ENCODE peak calls at places on chromosomes 3 and 15, in six cellular contexts. One of them, this sample, is unnamed.

GRCh38 chr3:20096135-20096685 is 56.0 kb downstream of the KAT2B start:
- DNase-seq in IMR-90: peak
- DNase-seq in neuronal stem cell: no peak
- DNase-seq in mesenchymal stem cell: no peak
- DNase-seq in trophoblast cell: no peak
- DNase-seq in H1: no peak
- DNase-seq in this sample: no peak

GRCh38 chr3:124519844-124520243 is 210.4 kb upstream of the UMPS start:
- DNase-seq in IMR-90: no peak
- DNase-seq in neuronal stem cell: no peak
- DNase-seq in mesenchymal stem cell: no peak
- DNase-seq in trophoblast cell: no peak
- DNase-seq in H1: no peak
- DNase-seq in this sample: no peak

GRCh38 chr15:32778391-32779176 is 60.8 kb downstream of the GREM1 start:
- DNase-seq in IMR-90: no peak
- DNase-seq in neuronal stem cell: no peak
- DNase-seq in mesenchymal stem cell: peak
- DNase-seq in trophoblast cell: no peak
- DNase-seq in H1: no peak
- DNase-seq in this sample: no peak

GRCh38 chr3:58544546-58544945 is 7.6 kb upstream of the ACOX2 start:
- DNase-seq in IMR-90: no peak
- DNase-seq in neuronal stem cell: no peak
- DNase-seq in mesenchymal stem cell: no peak
- DNase-seq in trophoblast cell: no peak
- DNase-seq in H1: no peak
- DNase-seq in this sample: no peak

GRCh38 chr15:70855764-70856163 is 1.8 kb upstream of the LARP6 start:
- DNase-seq in IMR-90: peak
- DNase-seq in neuronal stem cell: no peak
- DNase-seq in mesenchymal stem cell: no peak
- DNase-seq in trophoblast cell: no peak
- DNase-seq in H1: no peak
- DNase-seq in this sample: no peak

GRCh38 chr3:99499235-99499798 is 139.1 kb upstream of the COL8A1 start:
- DNase-seq in IMR-90: peak
- DNase-seq in neuronal stem cell: no peak
- DNase-seq in mesenchymal stem cell: peak
- DNase-seq in trophoblast cell: peak
- DNase-seq in H1: no peak
- DNase-seq in this sample: no peak

GRCh38 chr3:172209333-172210321 is 170.2 kb downstream of the FNDC3B start:
- DNase-seq in IMR-90: no peak
- DNase-seq in neuronal stem cell: no peak
- DNase-seq in mesenchymal stem cell: no peak
- DNase-seq in trophoblast cell: no peak
- DNase-seq in H1: no peak
- DNase-seq in this sample: peak

GRCh38 chr15:68340711-68341671 is 63.4 kb downstream of the FEM1B start:
- DNase-seq in IMR-90: no peak
- DNase-seq in neuronal stem cell: no peak
- DNase-seq in mesenchymal stem cell: peak
- DNase-seq in trophoblast cell: no peak
- DNase-seq in H1: no peak
- DNase-seq in this sample: no peak

GRCh38 chr15:90407871-90408317 is 19.9 kb downstream of the IQGAP1 start:
- DNase-seq in IMR-90: peak
- DNase-seq in neuronal stem cell: no peak
- DNase-seq in mesenchymal stem cell: peak
- DNase-seq in trophoblast cell: no peak
- DNase-seq in H1: no peak
- DNase-seq in this sample: no peak

GRCh38 chr3:132549169-132549568 is 47.9 kb upstream of the ACKR4 start:
- DNase-seq in IMR-90: no peak
- DNase-seq in neuronal stem cell: no peak
- DNase-seq in mesenchymal stem cell: no peak
- DNase-seq in trophoblast cell: no peak
- DNase-seq in H1: no peak
- DNase-seq in this sample: no peak

GRCh38 chr3:132539681-132540080 is 57.4 kb upstream of the ACKR4 start:
- DNase-seq in IMR-90: no peak
- DNase-seq in neuronal stem cell: no peak
- DNase-seq in mesenchymal stem cell: no peak
- DNase-seq in trophoblast cell: no peak
- DNase-seq in H1: no peak
- DNase-seq in this sample: no peak

GRCh38 chr3:132543016-132543739 is 53.9 kb upstream of the ACKR4 start:
- DNase-seq in IMR-90: peak
- DNase-seq in neuronal stem cell: no peak
- DNase-seq in mesenchymal stem cell: peak
- DNase-seq in trophoblast cell: peak
- DNase-seq in H1: no peak
- DNase-seq in this sample: no peak

GRCh38 chr3:132545471-132545870 is 51.6 kb upstream of the ACKR4 start:
- DNase-seq in IMR-90: no peak
- DNase-seq in neuronal stem cell: no peak
- DNase-seq in mesenchymal stem cell: no peak
- DNase-seq in trophoblast cell: no peak
- DNase-seq in H1: no peak
- DNase-seq in this sample: no peak

DNA sequence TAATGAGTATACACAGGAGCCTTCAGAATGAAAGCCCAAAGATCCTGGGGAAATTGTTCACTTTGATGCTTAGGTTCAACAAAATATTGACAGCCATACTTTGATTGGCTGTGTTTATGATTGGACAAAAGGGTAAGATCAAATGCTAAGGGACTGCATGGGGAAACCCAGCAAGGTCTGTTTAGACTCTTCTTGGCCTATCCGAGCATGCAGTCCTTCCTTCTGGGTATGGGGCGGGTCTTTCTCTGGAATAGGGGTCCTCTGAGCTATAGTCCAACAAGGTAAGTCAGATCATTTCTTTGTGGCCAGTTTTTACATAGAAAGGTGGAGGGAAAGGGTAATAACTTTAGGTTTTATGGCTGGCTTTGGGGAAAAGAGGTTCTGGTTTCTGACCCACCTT is 52.9 kb upstream of the ACKR4 start:
- DNase-seq in IMR-90: no peak
- DNase-seq in neuronal stem cell: no peak
- DNase-seq in mesenchymal stem cell: no peak
- DNase-seq in trophoblast cell: no peak
- DNase-seq in H1: no peak
- DNase-seq in this sample: no peak
- H3K27ac ChIP-seq in IMR-90: peak
- H3K27ac ChIP-seq in neuronal stem cell: no peak
- H3K27ac ChIP-seq in mesenchymal stem cell: no peak
- H3K27ac ChIP-seq in trophoblast cell: no peak
- H3K27ac ChIP-seq in H1: no peak
- H3K27ac ChIP-seq in this sample: no peak

DNA sequence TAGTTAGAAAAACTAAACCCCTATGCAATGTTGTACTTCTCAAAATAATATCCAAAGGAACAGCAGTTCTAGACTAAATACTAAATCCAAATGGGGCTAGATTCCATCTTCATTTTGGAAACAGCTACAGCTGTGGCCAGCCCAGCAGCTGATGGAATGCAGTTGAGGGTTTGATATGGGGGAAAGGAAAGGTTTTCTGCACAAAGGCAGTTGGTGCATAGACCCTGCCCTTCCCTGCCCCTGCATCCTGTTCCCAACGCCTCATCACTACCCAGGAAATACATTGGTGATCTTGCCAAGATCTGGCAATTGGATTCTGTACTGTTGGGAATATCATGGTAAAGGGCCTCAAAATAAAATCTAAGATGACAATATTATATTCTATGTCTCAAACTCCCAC is 43.9 kb downstream of the DTWD1 start:
- DNase-seq in IMR-90: no peak
- DNase-seq in neuronal stem cell: no peak
- DNase-seq in mesenchymal stem cell: no peak
- DNase-seq in trophoblast cell: no peak
- DNase-seq in H1: no peak
- DNase-seq in this sample: no peak
- H3K14ac ChIP-seq in IMR-90: no peak
- H3K14ac ChIP-seq in neuronal stem cell: no peak
- H3K14ac ChIP-seq in mesenchymal stem cell: no peak
- H3K14ac ChIP-seq in trophoblast cell: no peak
- H3K14ac ChIP-seq in H1: no peak
- H3K14ac ChIP-seq in this sample: no peak

GRCh38 chr3:63975705-63976104 is 47.6 kb downstream of the PSMD6 start:
- DNase-seq in IMR-90: no peak
- DNase-seq in neuronal stem cell: no peak
- DNase-seq in mesenchymal stem cell: peak
- DNase-seq in trophoblast cell: no peak
- DNase-seq in H1: no peak
- DNase-seq in this sample: no peak
- H3K27ac ChIP-seq in IMR-90: peak
- H3K27ac ChIP-seq in neuronal stem cell: peak
- H3K27ac ChIP-seq in mesenchymal stem cell: no peak
- H3K27ac ChIP-seq in trophoblast cell: no peak
- H3K27ac ChIP-seq in H1: no peak
- H3K27ac ChIP-seq in this sample: no peak

DNA sequence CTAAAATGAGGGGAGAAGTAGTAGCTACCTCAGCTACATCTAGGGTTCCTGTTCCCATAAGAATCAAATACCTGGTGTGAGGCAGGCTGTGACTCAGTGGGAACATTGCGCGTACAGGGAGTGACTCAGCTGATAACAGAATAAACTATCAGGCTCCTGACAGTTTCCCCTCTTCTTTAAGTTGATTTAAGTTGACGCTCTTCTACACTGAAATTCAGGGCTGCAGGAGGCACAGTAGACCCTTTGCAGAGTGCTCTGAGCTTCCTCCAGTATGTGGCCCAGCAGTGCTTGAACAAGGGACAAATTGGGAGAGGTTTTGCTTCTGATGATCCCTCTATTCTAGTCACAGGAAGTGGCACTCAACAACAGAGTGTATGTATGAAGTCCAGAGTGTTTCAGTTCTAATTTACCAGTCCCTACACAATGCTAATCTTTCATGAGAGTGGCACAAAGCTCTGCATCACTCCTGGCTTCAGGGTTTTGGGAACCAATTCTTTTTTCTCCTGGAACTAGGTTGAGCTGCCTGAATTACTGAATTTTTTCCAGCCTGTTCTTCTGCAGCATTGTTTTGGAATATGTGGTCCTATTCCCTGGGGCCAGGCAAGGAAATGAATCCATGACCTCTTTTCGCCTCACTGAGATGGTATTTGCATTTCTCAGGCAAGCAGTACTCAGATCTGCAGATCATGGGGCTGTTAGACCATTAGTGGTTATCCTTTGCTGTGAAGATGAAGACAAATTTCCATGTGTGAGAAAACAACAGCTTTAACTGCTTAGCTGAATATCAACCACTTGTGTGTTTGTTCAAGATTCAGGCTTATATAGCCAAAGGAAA is 25.5 kb upstream of the GPR171 start:
- DNase-seq in IMR-90: peak
- DNase-seq in neuronal stem cell: no peak
- DNase-seq in mesenchymal stem cell: peak
- DNase-seq in trophoblast cell: peak
- DNase-seq in H1: no peak
- DNase-seq in this sample: no peak
- H3K14ac ChIP-seq in IMR-90: peak
- H3K14ac ChIP-seq in neuronal stem cell: no peak
- H3K14ac ChIP-seq in mesenchymal stem cell: no peak
- H3K14ac ChIP-seq in trophoblast cell: no peak
- H3K14ac ChIP-seq in H1: no peak
- H3K14ac ChIP-seq in this sample: no peak

GRCh38 chr3:133547432-133548041 is 25.9 kb upstream of the CDV3 start:
- DNase-seq in IMR-90: peak
- DNase-seq in neuronal stem cell: no peak
- DNase-seq in mesenchymal stem cell: peak
- DNase-seq in trophoblast cell: peak
- DNase-seq in H1: no peak
- DNase-seq in this sample: peak
- H3K27ac ChIP-seq in IMR-90: peak
- H3K27ac ChIP-seq in neuronal stem cell: peak
- H3K27ac ChIP-seq in mesenchymal stem cell: peak
- H3K27ac ChIP-seq in trophoblast cell: peak
- H3K27ac ChIP-seq in H1: no peak
- H3K27ac ChIP-seq in this sample: no peak

DNA sequence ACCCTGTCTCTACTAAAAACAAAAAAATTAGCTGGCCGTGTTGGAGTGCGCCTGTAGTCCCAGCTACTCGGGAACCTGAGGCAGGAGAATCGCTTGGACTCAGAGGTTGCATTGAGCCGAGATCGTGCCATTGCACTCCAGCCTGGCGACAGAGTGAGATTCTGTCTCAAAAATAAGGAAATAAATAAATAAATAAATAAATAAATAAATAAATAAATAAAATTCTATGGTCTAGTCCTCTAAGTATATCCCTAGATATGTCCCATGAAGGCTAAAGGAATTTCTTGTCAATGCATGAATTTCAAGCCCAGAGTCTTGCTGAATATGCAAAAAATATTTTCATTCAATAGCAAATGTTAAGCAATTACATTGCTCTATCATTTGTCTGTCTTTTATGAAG is 149.0 kb downstream of the EPHA3 start:
- DNase-seq in IMR-90: no peak
- DNase-seq in neuronal stem cell: no peak
- DNase-seq in mesenchymal stem cell: no peak
- DNase-seq in trophoblast cell: no peak
- DNase-seq in H1: no peak
- DNase-seq in this sample: no peak
- H3K14ac ChIP-seq in IMR-90: no peak
- H3K14ac ChIP-seq in neuronal stem cell: no peak
- H3K14ac ChIP-seq in mesenchymal stem cell: no peak
- H3K14ac ChIP-seq in trophoblast cell: no peak
- H3K14ac ChIP-seq in H1: no peak
- H3K14ac ChIP-seq in this sample: no peak

GRCh38 chr15:55349282-55349681 is 30.3 kb downstream of the PIGB start:
- DNase-seq in IMR-90: no peak
- DNase-seq in neuronal stem cell: no peak
- DNase-seq in mesenchymal stem cell: no peak
- DNase-seq in trophoblast cell: no peak
- DNase-seq in H1: no peak
- DNase-seq in this sample: no peak
- H3K27ac ChIP-seq in IMR-90: no peak
- H3K27ac ChIP-seq in neuronal stem cell: no peak
- H3K27ac ChIP-seq in mesenchymal stem cell: no peak
- H3K27ac ChIP-seq in trophoblast cell: no peak
- H3K27ac ChIP-seq in H1: no peak
- H3K27ac ChIP-seq in this sample: no peak

DNA sequence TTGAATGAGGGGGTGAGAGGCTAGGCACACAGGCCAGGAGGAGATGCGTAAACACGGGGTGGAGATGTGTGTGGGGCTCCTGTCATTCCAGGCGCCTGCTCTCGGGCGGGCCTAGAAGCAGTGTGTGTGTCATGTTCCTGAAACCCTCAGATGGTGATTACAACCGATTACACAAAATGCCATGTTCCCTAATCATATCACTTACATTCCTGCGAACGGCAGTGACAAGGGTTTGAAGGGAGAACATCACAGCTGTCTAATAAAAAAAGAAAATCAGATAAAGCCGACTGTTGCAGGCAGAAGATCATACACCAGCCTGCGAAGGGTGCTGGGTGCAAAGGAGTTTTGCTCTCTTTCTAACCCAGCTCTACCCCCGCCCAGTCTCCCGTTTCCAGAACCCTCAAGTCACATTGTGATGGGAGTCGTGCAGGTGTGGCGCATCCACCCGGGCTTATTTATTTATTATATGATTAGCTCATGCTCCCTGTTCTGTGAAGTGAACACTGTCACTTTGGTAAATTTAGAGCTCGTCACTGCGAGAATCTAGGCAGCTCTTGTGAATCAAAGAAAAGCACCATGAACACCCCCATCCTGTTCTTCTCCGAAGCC is 140.3 kb downstream of the NR2F2 start:
- DNase-seq in IMR-90: no peak
- DNase-seq in neuronal stem cell: no peak
- DNase-seq in mesenchymal stem cell: no peak
- DNase-seq in trophoblast cell: no peak
- DNase-seq in H1: no peak
- DNase-seq in this sample: no peak
- H3K14ac ChIP-seq in IMR-90: no peak
- H3K14ac ChIP-seq in neuronal stem cell: no peak
- H3K14ac ChIP-seq in mesenchymal stem cell: no peak
- H3K14ac ChIP-seq in trophoblast cell: no peak
- H3K14ac ChIP-seq in H1: no peak
- H3K14ac ChIP-seq in this sample: no peak